ENCODE peak calls at places on chromosomes 4 and X, in seven cellular contexts. One of them, this sample, is unnamed.

GRCh38 chr4:116664198-116664597 is 421.2 kb downstream of the TRAM1L1 start:
- DNase-seq in activated T-cell treated with anti-CD3 and anti-CD28 coated beads, Interleukin-2, amount 50 U/mL, for 48 hours: no peak
- DNase-seq in retinal pigment epithelial cell: no peak
- DNase-seq in stimulated activated CD4-positive, alpha-beta T cell treated with anti-CD3 and anti-CD28 coated beads, Interleukin-2, amount 100 ng/mL, for 24 hours: no peak
- DNase-seq in activated B cell treated with CpG ODN at 0.5 μM for 24 hours: no peak
- DNase-seq in effector CD4-positive, alpha-beta T cell: no peak
- DNase-seq in heart right ventricle: no peak
- DNase-seq in this sample: no peak

GRCh38 chrX:107775734-107776511 is at the start of gene TSC22D3:
- DNase-seq in retinal pigment epithelial cell: peak; percentile 37
- DNase-seq in heart right ventricle: peak; percentile 78
- DNase-seq in activated B cell treated with CpG ODN at 0.5 μM for 24 hours: peak; percentile 29
- DNase-seq in activated T-cell treated with anti-CD3 and anti-CD28 coated beads, Interleukin-2, amount 50 U/mL, for 48 hours: peak; percentile 71
- DNase-seq in effector CD4-positive, alpha-beta T cell: peak; percentile 49
- DNase-seq in stimulated activated CD4-positive, alpha-beta T cell treated with anti-CD3 and anti-CD28 coated beads, Interleukin-2, amount 100 ng/mL, for 24 hours: peak; percentile 54
- DNase-seq in this sample: no peak

GRCh38 chr4:10773010-10773409 is 88.4 kb upstream of the CLNK start:
- DNase-seq in activated T-cell treated with anti-CD3 and anti-CD28 coated beads, Interleukin-2, amount 50 U/mL, for 48 hours: no peak
- DNase-seq in effector CD4-positive, alpha-beta T cell: no peak
- DNase-seq in retinal pigment epithelial cell: no peak
- DNase-seq in heart right ventricle: peak; percentile 20
- DNase-seq in activated B cell treated with CpG ODN at 0.5 μM for 24 hours: no peak
- DNase-seq in stimulated activated CD4-positive, alpha-beta T cell treated with anti-CD3 and anti-CD28 coated beads, Interleukin-2, amount 100 ng/mL, for 24 hours: no peak
- DNase-seq in this sample: no peak

GRCh38 chrX:48695524-48695875 is 1.0 kb upstream of the SUV39H1 start:
- DNase-seq in retinal pigment epithelial cell: no peak
- DNase-seq in effector CD4-positive, alpha-beta T cell: no peak
- DNase-seq in activated B cell treated with CpG ODN at 0.5 μM for 24 hours: no peak
- DNase-seq in activated T-cell treated with anti-CD3 and anti-CD28 coated beads, Interleukin-2, amount 50 U/mL, for 48 hours: no peak
- DNase-seq in stimulated activated CD4-positive, alpha-beta T cell treated with anti-CD3 and anti-CD28 coated beads, Interleukin-2, amount 100 ng/mL, for 24 hours: no peak
- DNase-seq in heart right ventricle: no peak
- DNase-seq in this sample: no peak

GRCh38 chr4:174522183-174523002 is at the start of gene HPGD:
- DNase-seq in activated B cell treated with CpG ODN at 0.5 μM for 24 hours: peak; percentile 22
- DNase-seq in effector CD4-positive, alpha-beta T cell: peak; percentile 37
- DNase-seq in retinal pigment epithelial cell: no peak
- DNase-seq in activated T-cell treated with anti-CD3 and anti-CD28 coated beads, Interleukin-2, amount 50 U/mL, for 48 hours: peak; percentile 75
- DNase-seq in stimulated activated CD4-positive, alpha-beta T cell treated with anti-CD3 and anti-CD28 coated beads, Interleukin-2, amount 100 ng/mL, for 24 hours: peak; percentile 50
- DNase-seq in heart right ventricle: peak; percentile 32
- DNase-seq in this sample: peak; percentile 70

GRCh38 chr4:128287159-128287870 is at the start of gene PGRMC2:
- DNase-seq in activated B cell treated with CpG ODN at 0.5 μM for 24 hours: peak; percentile 41
- DNase-seq in activated T-cell treated with anti-CD3 and anti-CD28 coated beads, Interleukin-2, amount 50 U/mL, for 48 hours: no peak
- DNase-seq in heart right ventricle: peak; percentile 44
- DNase-seq in effector CD4-positive, alpha-beta T cell: no peak
- DNase-seq in retinal pigment epithelial cell: no peak
- DNase-seq in stimulated activated CD4-positive, alpha-beta T cell treated with anti-CD3 and anti-CD28 coated beads, Interleukin-2, amount 100 ng/mL, for 24 hours: peak; percentile 41
- DNase-seq in this sample: no peak

GRCh38 chrX:21959362-21960051 is 19.0 kb downstream of the SMS start:
- DNase-seq in heart right ventricle: no peak
- DNase-seq in activated B cell treated with CpG ODN at 0.5 μM for 24 hours: no peak
- DNase-seq in effector CD4-positive, alpha-beta T cell: no peak
- DNase-seq in retinal pigment epithelial cell: no peak
- DNase-seq in stimulated activated CD4-positive, alpha-beta T cell treated with anti-CD3 and anti-CD28 coated beads, Interleukin-2, amount 100 ng/mL, for 24 hours: no peak
- DNase-seq in activated T-cell treated with anti-CD3 and anti-CD28 coated beads, Interleukin-2, amount 50 U/mL, for 48 hours: no peak
- DNase-seq in this sample: no peak

GRCh38 chr4:184386271-184386781 is 88.0 kb downstream of the IRF2 start:
- DNase-seq in heart right ventricle: peak; percentile 69
- DNase-seq in retinal pigment epithelial cell: no peak
- DNase-seq in activated B cell treated with CpG ODN at 0.5 μM for 24 hours: no peak
- DNase-seq in stimulated activated CD4-positive, alpha-beta T cell treated with anti-CD3 and anti-CD28 coated beads, Interleukin-2, amount 100 ng/mL, for 24 hours: no peak
- DNase-seq in activated T-cell treated with anti-CD3 and anti-CD28 coated beads, Interleukin-2, amount 50 U/mL, for 48 hours: no peak
- DNase-seq in effector CD4-positive, alpha-beta T cell: no peak
- DNase-seq in this sample: no peak

GRCh38 chr4:147017081-147017480 is 71.4 kb upstream of the TTC29 start:
- DNase-seq in stimulated activated CD4-positive, alpha-beta T cell treated with anti-CD3 and anti-CD28 coated beads, Interleukin-2, amount 100 ng/mL, for 24 hours: no peak
- DNase-seq in activated T-cell treated with anti-CD3 and anti-CD28 coated beads, Interleukin-2, amount 50 U/mL, for 48 hours: no peak
- DNase-seq in activated B cell treated with CpG ODN at 0.5 μM for 24 hours: no peak
- DNase-seq in retinal pigment epithelial cell: no peak
- DNase-seq in heart right ventricle: no peak
- DNase-seq in effector CD4-positive, alpha-beta T cell: no peak
- DNase-seq in this sample: no peak

GRCh38 chr4:8580321-8581093 is at the start of gene GPR78:
- DNase-seq in stimulated activated CD4-positive, alpha-beta T cell treated with anti-CD3 and anti-CD28 coated beads, Interleukin-2, amount 100 ng/mL, for 24 hours: peak; percentile 33
- DNase-seq in effector CD4-positive, alpha-beta T cell: no peak
- DNase-seq in activated B cell treated with CpG ODN at 0.5 μM for 24 hours: no peak
- DNase-seq in retinal pigment epithelial cell: peak; percentile 8
- DNase-seq in heart right ventricle: peak; percentile 34
- DNase-seq in activated T-cell treated with anti-CD3 and anti-CD28 coated beads, Interleukin-2, amount 50 U/mL, for 48 hours: peak; percentile 59
- DNase-seq in this sample: peak; percentile 87

GRCh38 chr4:158914178-158914577 is 145.4 kb downstream of the FNIP2 start:
- DNase-seq in retinal pigment epithelial cell: no peak
- DNase-seq in activated B cell treated with CpG ODN at 0.5 μM for 24 hours: no peak
- DNase-seq in heart right ventricle: no peak
- DNase-seq in stimulated activated CD4-positive, alpha-beta T cell treated with anti-CD3 and anti-CD28 coated beads, Interleukin-2, amount 100 ng/mL, for 24 hours: no peak
- DNase-seq in activated T-cell treated with anti-CD3 and anti-CD28 coated beads, Interleukin-2, amount 50 U/mL, for 48 hours: no peak
- DNase-seq in effector CD4-positive, alpha-beta T cell: no peak
- DNase-seq in this sample: no peak

GRCh38 chr4:8048856-8049686 is 109.4 kb upstream of the AFAP1 start:
- DNase-seq in effector CD4-positive, alpha-beta T cell: no peak
- DNase-seq in retinal pigment epithelial cell: no peak
- DNase-seq in activated B cell treated with CpG ODN at 0.5 μM for 24 hours: no peak
- DNase-seq in heart right ventricle: no peak
- DNase-seq in stimulated activated CD4-positive, alpha-beta T cell treated with anti-CD3 and anti-CD28 coated beads, Interleukin-2, amount 100 ng/mL, for 24 hours: no peak
- DNase-seq in activated T-cell treated with anti-CD3 and anti-CD28 coated beads, Interleukin-2, amount 50 U/mL, for 48 hours: no peak
- DNase-seq in this sample: no peak

GRCh38 chr4:77586953-77587383 is 18.7 kb upstream of the CXCL13 start:
- DNase-seq in effector CD4-positive, alpha-beta T cell: no peak
- DNase-seq in heart right ventricle: no peak
- DNase-seq in activated T-cell treated with anti-CD3 and anti-CD28 coated beads, Interleukin-2, amount 50 U/mL, for 48 hours: peak; percentile 77
- DNase-seq in retinal pigment epithelial cell: no peak
- DNase-seq in activated B cell treated with CpG ODN at 0.5 μM for 24 hours: peak; percentile 35
- DNase-seq in stimulated activated CD4-positive, alpha-beta T cell treated with anti-CD3 and anti-CD28 coated beads, Interleukin-2, amount 100 ng/mL, for 24 hours: peak; percentile 70
- DNase-seq in this sample: no peak

GRCh38 chrX:103250977-103251376 is 4.0 kb downstream of the TCEAL8 start:
- DNase-seq in retinal pigment epithelial cell: no peak
- DNase-seq in activated T-cell treated with anti-CD3 and anti-CD28 coated beads, Interleukin-2, amount 50 U/mL, for 48 hours: no peak
- DNase-seq in activated B cell treated with CpG ODN at 0.5 μM for 24 hours: no peak
- DNase-seq in effector CD4-positive, alpha-beta T cell: no peak
- DNase-seq in stimulated activated CD4-positive, alpha-beta T cell treated with anti-CD3 and anti-CD28 coated beads, Interleukin-2, amount 100 ng/mL, for 24 hours: no peak
- DNase-seq in heart right ventricle: no peak
- DNase-seq in this sample: no peak

GRCh38 chrX:1629244-1629643 is 14.4 kb downstream of the ASMT start:
- DNase-seq in stimulated activated CD4-positive, alpha-beta T cell treated with anti-CD3 and anti-CD28 coated beads, Interleukin-2, amount 100 ng/mL, for 24 hours: no peak
- DNase-seq in retinal pigment epithelial cell: no peak
- DNase-seq in activated T-cell treated with anti-CD3 and anti-CD28 coated beads, Interleukin-2, amount 50 U/mL, for 48 hours: no peak
- DNase-seq in heart right ventricle: no peak
- DNase-seq in activated B cell treated with CpG ODN at 0.5 μM for 24 hours: no peak
- DNase-seq in effector CD4-positive, alpha-beta T cell: no peak
- DNase-seq in this sample: no peak

GRCh38 chr4:163392328-163392727 is 48.6 kb downstream of the NPY5R start:
- DNase-seq in heart right ventricle: no peak
- DNase-seq in stimulated activated CD4-positive, alpha-beta T cell treated with anti-CD3 and anti-CD28 coated beads, Interleukin-2, amount 100 ng/mL, for 24 hours: no peak
- DNase-seq in activated B cell treated with CpG ODN at 0.5 μM for 24 hours: no peak
- DNase-seq in retinal pigment epithelial cell: no peak
- DNase-seq in effector CD4-positive, alpha-beta T cell: no peak
- DNase-seq in activated T-cell treated with anti-CD3 and anti-CD28 coated beads, Interleukin-2, amount 50 U/mL, for 48 hours: no peak
- DNase-seq in this sample: no peak

GRCh38 chrX:41634284-41634683 is 54.5 kb upstream of the GPR34 start:
- DNase-seq in heart right ventricle: no peak
- DNase-seq in activated T-cell treated with anti-CD3 and anti-CD28 coated beads, Interleukin-2, amount 50 U/mL, for 48 hours: no peak
- DNase-seq in retinal pigment epithelial cell: no peak
- DNase-seq in stimulated activated CD4-positive, alpha-beta T cell treated with anti-CD3 and anti-CD28 coated beads, Interleukin-2, amount 100 ng/mL, for 24 hours: no peak
- DNase-seq in effector CD4-positive, alpha-beta T cell: no peak
- DNase-seq in activated B cell treated with CpG ODN at 0.5 μM for 24 hours: no peak
- DNase-seq in this sample: no peak

GRCh38 chr4:101349346-101350064 is 2.2 kb upstream of the PPP3CA start:
- DNase-seq in stimulated activated CD4-positive, alpha-beta T cell treated with anti-CD3 and anti-CD28 coated beads, Interleukin-2, amount 100 ng/mL, for 24 hours: no peak
- DNase-seq in activated T-cell treated with anti-CD3 and anti-CD28 coated beads, Interleukin-2, amount 50 U/mL, for 48 hours: no peak
- DNase-seq in activated B cell treated with CpG ODN at 0.5 μM for 24 hours: no peak
- DNase-seq in retinal pigment epithelial cell: no peak
- DNase-seq in heart right ventricle: peak; percentile 57
- DNase-seq in effector CD4-positive, alpha-beta T cell: no peak
- DNase-seq in this sample: no peak

GRCh38 chr4:30716671-30717207 is 3.4 kb upstream of the PCDH7 start:
- DNase-seq in retinal pigment epithelial cell: no peak
- DNase-seq in activated T-cell treated with anti-CD3 and anti-CD28 coated beads, Interleukin-2, amount 50 U/mL, for 48 hours: no peak
- DNase-seq in stimulated activated CD4-positive, alpha-beta T cell treated with anti-CD3 and anti-CD28 coated beads, Interleukin-2, amount 100 ng/mL, for 24 hours: no peak
- DNase-seq in effector CD4-positive, alpha-beta T cell: no peak
- DNase-seq in heart right ventricle: no peak
- DNase-seq in activated B cell treated with CpG ODN at 0.5 μM for 24 hours: no peak
- DNase-seq in this sample: no peak

GRCh38 chr4:86497131-86497530 is 97.0 kb upstream of the PTPN13 start:
- DNase-seq in stimulated activated CD4-positive, alpha-beta T cell treated with anti-CD3 and anti-CD28 coated beads, Interleukin-2, amount 100 ng/mL, for 24 hours: no peak
- DNase-seq in activated B cell treated with CpG ODN at 0.5 μM for 24 hours: no peak
- DNase-seq in effector CD4-positive, alpha-beta T cell: no peak
- DNase-seq in retinal pigment epithelial cell: peak; percentile 48
- DNase-seq in heart right ventricle: no peak
- DNase-seq in activated T-cell treated with anti-CD3 and anti-CD28 coated beads, Interleukin-2, amount 50 U/mL, for 48 hours: no peak
- DNase-seq in this sample: no peak

GRCh38 chr4:53537606-53538005 is 53.7 kb downstream of the LNX1 start:
- DNase-seq in heart right ventricle: no peak
- DNase-seq in effector CD4-positive, alpha-beta T cell: no peak
- DNase-seq in activated T-cell treated with anti-CD3 and anti-CD28 coated beads, Interleukin-2, amount 50 U/mL, for 48 hours: no peak
- DNase-seq in stimulated activated CD4-positive, alpha-beta T cell treated with anti-CD3 and anti-CD28 coated beads, Interleukin-2, amount 100 ng/mL, for 24 hours: no peak
- DNase-seq in activated B cell treated with CpG ODN at 0.5 μM for 24 hours: no peak
- DNase-seq in retinal pigment epithelial cell: no peak
- DNase-seq in this sample: no peak

This sample was measured in type B pancreatic cell.